ENCODE peak calls at places on chromosomes 12 and 14, in nine cellular contexts. X is A549, T is neuronal stem cell, Z is adrenal gland, K is K562, O is right cardiac atrium, Y is tibial artery, Q is kidney, U is upper lobe of left lung. S is an unnamed sample.

GRCh38 chr14:102602421-102603292 is 10.2 kb downstream of the RCOR1 start:
- DNase-seq in U (no peak), X (no peak), Q (peak; percentile 15), Y (no peak), Z (no peak), O (no peak), K (no peak), T (no peak), S (no peak)

GRCh38 chr12:13362260-13362841 is 165.8 kb downstream of the EMP1 start:
- DNase-seq in T (peak; percentile 39), Y (peak; percentile 31), U (no peak), O (peak; percentile 56), Q (no peak), X (peak; percentile 81), Z (peak; percentile 73), K (peak; percentile 62), S (peak; percentile 79)

GRCh38 chr12:110917467-110917866 is 2.9 kb downstream of the MYL2 start:
- DNase-seq in T (no peak), Z (no peak), Q (no peak), Y (no peak), K (no peak), U (no peak), O (no peak), X (peak; percentile 70), S (no peak)

GRCh38 chr14:93720076-93720815 is 68.0 kb downstream of the PRIMA1 start:
- DNase-seq in X (no peak), T (no peak), U (peak; percentile 53), Y (no peak), Z (no peak), K (no peak), Q (no peak), O (no peak), S (no peak)

GRCh38 chr14:87045241-87045640 is 947.7 kb downstream of the GALC start:
- DNase-seq in T (no peak), Q (no peak), O (no peak), Z (no peak), U (no peak), X (no peak), K (no peak), Y (no peak), S (no peak)

GRCh38 chr12:67077617-67078016 is 191.5 kb upstream of the CAND1 start:
- DNase-seq in Z (no peak), U (no peak), Y (no peak), T (no peak), K (no peak), X (no peak), O (no peak), Q (no peak), S (no peak)

GRCh38 chr12:116497051-116497529 is 62.1 kb upstream of the MAP1LC3B2 start:
- DNase-seq in X (no peak), K (no peak), T (no peak), Y (no peak), U (peak; percentile 65), Z (no peak), Q (no peak), O (no peak), S (no peak)

GRCh38 chr12:113289361-113289760 is 45.5 kb downstream of the SLC8B1 start:
- DNase-seq in X (no peak), T (no peak), Q (no peak), Z (no peak), K (no peak), O (no peak), Y (no peak), U (no peak), S (no peak)

GRCh38 chr14:26597136-26598080 is at the start of gene NOVA1:
- DNase-seq in Y (peak; percentile 25), U (peak; percentile 88), O (peak; percentile 29), T (peak; percentile 50), X (peak; percentile 11), Q (peak; percentile 77), K (no peak), Z (peak; percentile 26), S (peak; percentile 28)

GRCh38 chr14:55336161-55336560 is 64.9 kb downstream of the FBXO34 start:
- DNase-seq in O (no peak), Q (no peak), Z (no peak), T (no peak), K (no peak), Y (no peak), U (no peak), X (peak; percentile 78), S (no peak)

GRCh38 chr12:16349132-16349463 is 1.7 kb downstream of the MGST1 start:
- DNase-seq in Y (peak; percentile 83), X (peak; percentile 92), Z (peak; percentile 81), T (no peak), K (peak; percentile 27), U (no peak), O (peak; percentile 67), Q (no peak), S (peak; percentile 73)

GRCh38 chr14:97180304-97181200 is 383.4 kb downstream of the VRK1 start:
- DNase-seq in Y (no peak), Z (peak; percentile 77), X (peak; percentile 76), O (no peak), K (no peak), U (peak; percentile 37), T (no peak), Q (no peak), S (no peak)

GRCh38 chr12:6285532-6286306 is 24.8 kb upstream of the PLEKHG6 start:
- DNase-seq in Q (no peak), U (no peak), K (no peak), Z (no peak), Y (no peak), O (no peak), X (no peak), T (no peak), S (no peak)

GRCh38 chr14:32709072-32709471 is 229.6 kb upstream of the NPAS3 start:
- DNase-seq in Z (peak; percentile 41), K (no peak), Q (no peak), Y (peak; percentile 32), U (no peak), O (peak; percentile 18), T (no peak), X (peak; percentile 11), S (no peak)

GRCh38 chr14:32205984-32206383 is 2.9 kb upstream of the RNU6-8 start:
- DNase-seq in Q (no peak), T (no peak), U (no peak), Y (no peak), X (no peak), Z (no peak), O (no peak), K (no peak), S (no peak)

GRCh38 chr14:55533960-55534359 is 46.0 kb upstream of the KTN1 start:
- DNase-seq in Y (no peak), Z (no peak), K (no peak), O (no peak), T (no peak), Q (no peak), X (no peak), U (no peak), S (no peak)

GRCh38 chr12:18752280-18752920 is 14.5 kb downstream of the CAPZA3 start:
- DNase-seq in O (peak; percentile 41), T (no peak), Z (peak; percentile 17), Y (no peak), K (peak; percentile 57), Q (no peak), U (no peak), X (peak; percentile 8), S (no peak)

GRCh38 chr12:90170740-90171139 is 462.1 kb upstream of the ATP2B1 start:
- DNase-seq in T (no peak), X (no peak), O (no peak), Y (no peak), K (no peak), Q (no peak), Z (no peak), U (no peak), S (no peak)

GRCh38 chr12:54211920-54212319 is 23.1 kb upstream of the SMUG1 start:
- DNase-seq in Q (no peak), Y (no peak), O (no peak), T (no peak), Z (no peak), U (no peak), X (no peak), K (no peak), S (no peak)

GRCh38 chr12:53347905-53348304 is 11.8 kb upstream of the SP7 start:
- DNase-seq in T (no peak), U (no peak), Z (no peak), K (no peak), O (no peak), Y (no peak), X (no peak), Q (no peak), S (no peak)

GRCh38 chr14:31893156-31893813 is 183.8 kb upstream of the ARHGAP5 start:
- DNase-seq in O (no peak), K (no peak), U (no peak), Z (no peak), X (no peak), T (peak; percentile 75), Q (no peak), Y (no peak), S (no peak)

GRCh38 chr14:28756896-28757570 is 9.6 kb upstream of the FOXG1 start:
- DNase-seq in O (no peak), Y (no peak), Z (no peak), X (peak; percentile 48), U (no peak), K (no peak), Q (no peak), T (no peak), S (no peak)
- H3K4me3 ChIP-seq in O (no peak overlapping the region), Y (no peak overlapping the region), Z (no peak overlapping the region), X (no peak overlapping the region), U (no peak overlapping the region), K (no peak overlapping the region), Q (no peak overlapping the region), T (peak overlapping the region; percentile 5), S (no peak overlapping the region)

GRCh38 chr12:96420255-96420930 is 20.2 kb upstream of the CDK17 start:
- DNase-seq in K (no peak), U (no peak), Z (no peak), X (no peak), Q (no peak), T (no peak), O (no peak), Y (no peak), S (no peak)
- H3K27ac ChIP-seq in K (no peak overlapping the region), U (no peak overlapping the region), Z (no peak overlapping the region), X (no peak overlapping the region), Q (no peak overlapping the region), T (no peak overlapping the region), O (no peak overlapping the region), Y (no peak overlapping the region), S (no peak overlapping the region)

DNA sequence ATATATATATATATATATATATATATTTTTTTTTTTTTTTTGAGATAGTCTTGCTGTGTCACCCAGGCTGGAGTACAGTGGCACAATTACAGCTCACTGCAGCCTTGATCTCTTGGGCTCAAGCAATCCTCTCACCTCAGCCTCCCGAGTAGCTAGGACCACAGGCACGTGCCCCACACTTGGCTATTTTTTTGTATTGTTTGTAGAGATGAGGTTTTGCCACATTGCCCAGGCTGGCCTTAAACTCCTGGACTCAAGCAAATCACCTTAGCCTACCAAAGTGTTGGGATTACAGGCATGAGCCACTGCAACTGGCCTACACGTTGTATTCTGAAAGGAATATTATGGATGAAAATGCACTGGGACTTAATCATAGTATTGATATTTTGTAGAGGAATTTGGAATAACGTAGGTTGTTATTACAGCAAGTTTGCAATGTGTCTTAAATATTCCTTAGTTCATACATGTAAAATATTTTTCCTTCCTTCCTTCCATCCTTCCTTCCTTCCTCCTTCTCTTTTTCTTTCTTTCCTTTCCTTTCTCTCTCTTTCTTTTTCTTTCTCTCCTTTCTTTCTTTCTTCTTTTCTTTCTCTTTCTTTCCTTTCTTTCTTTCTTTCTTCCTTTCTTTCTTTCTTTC is 862 bp downstream of the KLRB1 start:
- DNase-seq in T (no peak), O (no peak), U (no peak), Z (no peak), K (no peak), X (no peak), Y (no peak), Q (no peak), S (no peak)
- H3K4me3 ChIP-seq in T (no peak overlapping the region), O (no peak overlapping the region), U (no peak overlapping the region), Z (no peak overlapping the region), K (no peak overlapping the region), X (no peak overlapping the region), Y (no peak overlapping the region), Q (no peak overlapping the region), S (no peak overlapping the region)

GRCh38 chr12:55742719-55743130 is at the start of gene GDF11:
- DNase-seq in Q (peak; percentile 94), U (peak; percentile 92), T (peak; percentile 80), O (peak; percentile 84), Z (peak; percentile 85), Y (peak; percentile 74), X (peak; percentile 64), K (peak; percentile 92), S (peak; percentile 61)
- H3K27ac ChIP-seq in Q (no peak within 1 kb of the TSS), U (peak within 1 kb of the TSS; percentile 50), T (peak within 1 kb of the TSS; percentile 100), O (no peak within 1 kb of the TSS), Z (peak within 1 kb of the TSS; percentile 44), Y (peak within 1 kb of the TSS; percentile 50), X (peak within 1 kb of the TSS; percentile 87), K (peak within 1 kb of the TSS; percentile 64), S (no peak within 1 kb of the TSS)

S was measured in pancreas.